ENCODE peak calls at places on chromosomes 7 and 10, in eight cellular contexts. M, J, G, E, W, V, A and H are unnamed samples.

GRCh38 chr10:88820990-88821389 is 18.5 kb downstream of the LIPM start:
- DNase-seq in M (peak; percentile 28), J (no peak), W (no peak), V (peak; percentile 8), A (no peak), G (no peak), E (no peak), H (no peak)

GRCh38 chr10:77915299-77916105 is 11.1 kb downstream of the DLG5 start:
- DNase-seq in V (no peak), M (no peak), G (no peak), W (no peak), A (no peak), E (no peak), J (no peak), H (no peak)

GRCh38 chr10:63588436-63589180 is 67.4 kb downstream of the REEP3 start:
- DNase-seq in J (no peak), G (no peak), M (peak; percentile 93), E (no peak), V (no peak), W (no peak), A (no peak), H (no peak)

GRCh38 chr10:53256623-53257022 is 484.0 kb upstream of the MBL2 start:
- DNase-seq in M (peak; percentile 100), W (no peak), V (no peak), E (no peak), J (no peak), A (no peak), G (no peak), H (no peak)

GRCh38 chr10:63921932-63922713 is 400.9 kb downstream of the REEP3 start:
- DNase-seq in A (no peak), G (no peak), V (no peak), W (no peak), M (no peak), E (no peak), J (no peak), H (no peak)

GRCh38 chr7:4139656-4140320 is 542.3 kb upstream of the FOXK1 start:
- DNase-seq in W (no peak), V (no peak), G (no peak), A (no peak), J (no peak), E (no peak), M (no peak), H (no peak)

GRCh38 chr7:153091477-153091876 is 331.9 kb downstream of the ACTR3B start:
- DNase-seq in J (no peak), A (no peak), M (no peak), V (no peak), W (no peak), E (no peak), G (no peak), H (no peak)

GRCh38 chr10:29687411-29688160 is 52.8 kb upstream of the SVIL start:
- DNase-seq in A (no peak), G (no peak), J (no peak), M (no peak), V (peak; percentile 11), W (no peak), E (no peak), H (no peak)

GRCh38 chr10:25578061-25578460 is 356.0 kb upstream of the MYO3A start:
- DNase-seq in V (no peak), A (no peak), E (no peak), J (no peak), W (no peak), M (no peak), G (no peak), H (no peak)

GRCh38 chr10:72334832-72335393 is 19.8 kb downstream of the DNAJB12 start:
- DNase-seq in G (peak; percentile 85), W (peak; percentile 84), A (peak; percentile 97), M (no peak), J (no peak), V (peak; percentile 91), E (no peak), H (no peak)

GRCh38 chr7:95469187-95469586 is 16.6 kb upstream of the ASB4 start:
- DNase-seq in A (no peak), G (no peak), W (no peak), V (no peak), J (no peak), E (no peak), M (no peak), H (no peak)

GRCh38 chr10:26689394-26689793 is 8.1 kb upstream of the PDSS1 start:
- DNase-seq in A (peak; percentile 41), G (no peak), V (no peak), W (no peak), J (no peak), M (no peak), E (no peak), H (no peak)

GRCh38 chr10:33132626-33133025 is 174.6 kb upstream of the ITGB1 start:
- DNase-seq in A (peak; percentile 52), M (peak; percentile 73), G (peak; percentile 46), E (no peak), V (no peak), W (no peak), J (no peak), H (no peak)

GRCh38 chr10:28077889-28078288 is 79.0 kb upstream of the ODAD2 start:
- DNase-seq in W (no peak), E (no peak), V (peak; percentile 75), J (no peak), M (peak; percentile 73), G (no peak), A (no peak), H (no peak)

GRCh38 chr7:5657901-5658300 is 123.6 kb downstream of the RNF216 start:
- DNase-seq in M (no peak), E (no peak), V (no peak), J (no peak), A (no peak), G (no peak), W (no peak), H (no peak)

GRCh38 chr7:17948503-17949238 is 8.4 kb upstream of the SNX13 start:
- DNase-seq in E (no peak), W (no peak), G (no peak), A (no peak), V (no peak), J (no peak), M (peak; percentile 65), H (no peak)

GRCh38 chr10:127619550-127619949 is 70.4 kb downstream of the NPS start:
- DNase-seq in M (no peak), G (no peak), V (no peak), J (no peak), A (no peak), W (peak; percentile 97), E (peak; percentile 31), H (no peak)

GRCh38 chr7:157539521-157539920 is 202.7 kb downstream of the DNAJB6 start:
- DNase-seq in A (no peak), G (no peak), E (no peak), W (no peak), V (no peak), M (no peak), J (no peak), H (no peak)

GRCh38 chr7:23654508-23654907 is 25.5 kb upstream of the FAM221A start:
- DNase-seq in M (peak; percentile 9), V (no peak), A (no peak), G (no peak), W (peak; percentile 57), E (no peak), J (peak; percentile 27), H (no peak)

GRCh38 chr7:99331002-99331401 is 5.3 kb downstream of the ARPC1A start:
- DNase-seq in J (no peak), E (no peak), A (no peak), W (no peak), G (no peak), M (peak; percentile 37), V (peak; percentile 4), H (no peak)

GRCh38 chr7:108459922-108460551 is 3.8 kb upstream of the NRCAM start:
- DNase-seq in A (no peak), E (no peak), W (peak; percentile 62), J (peak; percentile 60), V (peak; percentile 28), M (peak; percentile 55), G (no peak), H (peak; percentile 26)

GRCh38 chr7:1242601-1243289 is 10.1 kb downstream of the UNCX start:
- DNase-seq in W (no peak), G (no peak), A (no peak), E (no peak), M (no peak), V (no peak), J (no peak), H (no peak)

GRCh38 chr10:85788570-85788969 is 578.0 kb downstream of the GRID1 start:
- DNase-seq in G (no peak), V (no peak), A (no peak), J (no peak), M (no peak), E (no peak), W (no peak), H (no peak)

GRCh38 chr7:128794020-128794419 is 2.3 kb downstream of the CCDC136 start:
- DNase-seq in G (peak; percentile 16), J (no peak), E (no peak), M (peak; percentile 16), V (no peak), A (no peak), W (no peak), H (peak; percentile 51)

GRCh38 chr10:37703074-37703473 is 154.3 kb downstream of the ZNF248 start:
- DNase-seq in V (no peak), A (no peak), E (no peak), W (no peak), J (no peak), M (no peak), G (no peak), H (no peak)